ENCODE peak calls at places on chromosomes 11 and 22, in nine cellular contexts. K, U, B, S, D, J, I, Y and G are unnamed samples. For H3K4me1, the result is how much of the 10 kb centered on the place peaks cover.

GRCh38 chr11:10623797-10624761 is 55.6 kb upstream of the LYVE1 start:
- DNase-seq in Y (no peak), J (peak), B (no peak), U (no peak), S (peak), K (no peak), I (no peak), D (no peak), G (no peak)

GRCh38 chr11:68298659-68299516 is 13.5 kb upstream of the LRP5 start:
- DNase-seq in S (no peak), B (no peak), J (no peak), K (no peak), I (no peak), U (no peak), D (no peak), Y (peak), G (no peak)

GRCh38 chr11:131928992-131929391 is 558.6 kb downstream of the NTM start:
- DNase-seq in J (no peak), Y (no peak), I (no peak), B (no peak), D (no peak), K (peak), S (no peak), U (no peak), G (no peak)

GRCh38 chr22:47575291-47575690 is 812.8 kb downstream of the TBC1D22A start:
- DNase-seq in S (no peak), D (no peak), Y (no peak), B (no peak), I (no peak), U (no peak), J (no peak), K (no peak), G (no peak)

GRCh38 chr11:63682045-63682915 is 980 bp downstream of the RTN3 start:
- DNase-seq in B (peak), I (peak), S (peak), J (peak), K (peak), Y (peak), U (no peak), D (no peak), G (peak)

GRCh38 chr22:46318576-46318975 is 16.9 kb upstream of the TRMU start:
- DNase-seq in I (no peak), S (no peak), K (no peak), D (no peak), U (no peak), J (no peak), B (no peak), Y (no peak), G (no peak)

GRCh38 chr22:19889951-19890350 is 35.3 kb upstream of the GNB1L start:
- DNase-seq in D (no peak), K (no peak), J (no peak), B (no peak), S (no peak), I (no peak), Y (no peak), U (no peak), G (no peak)

GRCh38 chr11:59669611-59670009 is 773 bp upstream of the PATL1 start:
- DNase-seq in D (peak), I (no peak), K (no peak), U (no peak), Y (peak), B (peak), S (peak), J (no peak), G (no peak)

GRCh38 chr11:109697140-109697843 is 275.3 kb downstream of the C11orf87 start:
- DNase-seq in D (peak), S (peak), I (peak), U (no peak), Y (no peak), K (peak), J (peak), B (peak), G (no peak)

GRCh38 chr22:47370448-47371262 is 608.2 kb downstream of the TBC1D22A start:
- DNase-seq in S (peak), B (no peak), I (no peak), U (no peak), D (no peak), Y (peak), J (no peak), K (no peak), G (no peak)

GRCh38 chr11:3837793-3838192 is 3.0 kb downstream of the RHOG start:
- DNase-seq in U (no peak), D (no peak), Y (peak), J (no peak), S (no peak), K (no peak), I (no peak), B (peak), G (no peak)

GRCh38 chr11:118939948-118940598 is 14.3 kb upstream of the BCL9L start:
- DNase-seq in I (no peak), B (no peak), D (peak), J (no peak), S (no peak), U (peak), K (peak), Y (no peak), G (no peak)

GRCh38 chr11:10488121-10488580 is 33.1 kb downstream of the AMPD3 start:
- DNase-seq in B (no peak), S (peak), K (no peak), U (no peak), Y (no peak), D (peak), I (no peak), J (no peak), G (peak)

GRCh38 chr22:17705565-17706450 is 67.3 kb downstream of the BCL2L13 start:
- DNase-seq in J (no peak), D (peak), S (peak), Y (no peak), U (no peak), B (no peak), K (no peak), I (no peak), G (no peak)

GRCh38 chr11:64876835-64877341 is 1.5 kb downstream of the EHD1 start:
- DNase-seq in U (no peak), I (no peak), B (peak), Y (no peak), J (peak), K (peak), S (peak), D (peak), G (no peak)

GRCh38 chr22:39490966-39491680 is 11.0 kb upstream of the MIEF1 start:
- DNase-seq in D (no peak), B (no peak), I (no peak), K (no peak), U (no peak), J (no peak), S (no peak), Y (no peak), G (no peak)

GRCh38 chr22:37994049-37994448 is 9.7 kb upstream of the SOX10 start:
- DNase-seq in I (no peak), Y (no peak), K (no peak), J (no peak), D (no peak), U (no peak), S (no peak), B (no peak), G (no peak)

GRCh38 chr11:116169776-116170175 is 603.0 kb downstream of the BUD13 start:
- DNase-seq in B (no peak), U (no peak), Y (peak), S (no peak), J (no peak), D (no peak), K (no peak), I (no peak), G (no peak)

GRCh38 chr11:65471410-65471762 is 27.5 kb upstream of the MALAT1 start:
- DNase-seq in U (no peak), K (peak), S (peak), D (peak), J (peak), Y (peak), B (peak), I (no peak), G (no peak)

GRCh38 chr11:64874308-64874707 is 4.1 kb downstream of the EHD1 start:
- DNase-seq in U (peak), S (no peak), D (peak), K (no peak), J (no peak), I (no peak), B (no peak), Y (no peak), G (peak)

GRCh38 chr11:92322225-92322624 is 97.6 kb downstream of the FAT3 start:
- DNase-seq in D (peak), I (no peak), B (no peak), J (peak), Y (no peak), K (no peak), U (no peak), S (peak), G (no peak)

GRCh38 chr11:126992804-126993111 is 7.8 kb downstream of the KIRREL3 start:
- DNase-seq in S (peak), K (no peak), B (peak), D (peak), J (peak), U (no peak), Y (no peak), I (no peak), G (no peak)

GRCh38 chr11:47466701-47467250 is 17.8 kb upstream of the RAPSN start:
- DNase-seq in I (no peak), Y (peak), K (peak), U (no peak), J (no peak), D (peak), S (no peak), B (peak), G (no peak)

GRCh38 chr11:3189886-3190583 is 24.9 kb upstream of the OSBPL5 start:
- DNase-seq in I (no peak), D (no peak), S (no peak), Y (no peak), B (no peak), K (no peak), U (no peak), J (no peak), G (no peak)

GRCh38 chr22:38858492-38858891 is 13.5 kb downstream of the CBX6 start:
- DNase-seq in J (no peak), B (no peak), Y (no peak), S (no peak), U (no peak), I (no peak), D (no peak), K (peak), G (no peak)

DNA sequence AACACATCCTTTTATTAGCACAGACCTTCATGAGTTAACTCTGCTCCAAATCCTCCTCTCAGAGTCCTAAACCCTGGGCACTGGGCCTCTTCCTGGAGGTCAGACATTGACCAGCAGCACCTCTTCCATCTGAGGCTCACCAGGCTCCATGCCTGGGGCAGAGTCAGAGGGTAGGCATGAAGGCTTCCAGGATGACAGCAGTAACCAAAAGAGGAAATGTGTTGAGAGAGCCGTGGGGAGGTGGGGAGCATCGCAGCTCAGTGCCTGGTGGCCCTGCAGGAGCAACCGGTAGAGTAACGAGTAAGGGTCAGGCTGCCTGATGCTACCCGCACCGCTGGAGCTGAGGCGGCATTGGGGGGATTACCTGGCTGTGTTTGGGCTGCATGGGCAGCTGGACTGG is 9.4 kb upstream of the NAV2 start:
- DNase-seq in B (no peak), D (no peak), I (no peak), U (no peak), S (no peak), K (no peak), J (no peak), Y (no peak), G (no peak)
- H3K4me1 ChIP-seq in B (half or more), D (under half), I (under half), U (under half), S (under half), K (under half), J (under half), Y (under half), G (under half)

DNA sequence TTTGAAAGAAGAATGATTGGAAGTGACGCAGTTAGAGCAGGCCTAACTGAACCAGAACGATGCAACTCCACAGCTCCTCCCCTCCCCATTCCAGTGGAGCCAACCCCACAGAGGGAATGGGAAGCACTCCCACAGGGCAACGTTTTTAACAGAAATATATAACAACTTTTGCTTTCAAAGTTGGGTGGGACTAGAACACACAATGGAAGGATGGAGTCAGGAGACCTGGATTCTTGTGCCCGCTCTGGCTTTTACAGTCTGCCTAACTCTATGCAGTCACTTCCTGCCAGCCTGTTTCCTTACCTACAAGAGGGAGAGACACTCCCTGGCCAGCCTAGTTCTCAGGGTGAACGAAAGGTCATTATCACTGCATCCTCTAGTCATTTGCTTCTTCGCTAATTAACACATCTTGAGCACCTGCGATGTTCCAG is 75.5 kb downstream of the PACSIN2 start:
- DNase-seq in I (no peak), K (no peak), Y (no peak), D (no peak), U (no peak), S (peak), J (peak), B (peak), G (no peak)
- H3K4me1 ChIP-seq in I (under half), K (under half), Y (under half), D (under half), U (under half), S (under half), J (half or more), B (half or more), G (under half)

GRCh38 chr11:1150769-1151365 is 6.9 kb upstream of the MUC5AC start:
- DNase-seq in S (peak), B (peak), J (peak), D (peak), K (no peak), I (no peak), U (no peak), Y (peak), G (no peak)

GRCh38 chr11:1148752-1149180 is 9.0 kb upstream of the MUC5AC start:
- DNase-seq in B (no peak), S (no peak), K (no peak), D (no peak), Y (no peak), U (no peak), J (no peak), I (no peak), G (no peak)

GRCh38 chr11:1151366-1152315 is 6.1 kb upstream of the MUC5AC start:
- DNase-seq in B (no peak), K (no peak), S (peak), U (no peak), D (no peak), J (no peak), I (no peak), Y (peak), G (no peak)

GRCh38 chr11:1149545-1149944 is 8.2 kb upstream of the MUC5AC start:
- DNase-seq in D (no peak), B (no peak), I (no peak), S (no peak), U (no peak), J (no peak), K (no peak), Y (no peak), G (no peak)

DNA sequence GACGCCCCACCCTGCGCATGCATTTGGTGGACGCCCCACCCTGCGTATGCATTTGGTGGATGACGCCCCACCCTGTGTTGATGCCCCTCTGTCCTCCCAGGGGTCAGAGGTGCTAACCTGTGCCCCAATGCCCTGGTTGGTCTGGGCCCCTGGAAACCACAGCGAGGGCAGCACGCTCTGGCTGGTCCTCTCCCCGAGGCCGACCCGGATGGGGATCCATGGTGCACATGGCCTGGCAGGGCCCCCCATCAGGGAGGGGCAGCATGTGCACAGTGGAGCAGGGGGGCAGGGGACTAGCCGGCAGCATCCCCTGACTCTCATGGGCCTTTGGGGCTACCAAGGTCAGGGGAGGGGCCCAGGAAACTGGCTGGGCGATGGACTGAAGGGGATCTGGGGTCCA is 7.7 kb upstream of the MUC5AC start:
- DNase-seq in B (no peak), J (no peak), U (no peak), Y (no peak), K (no peak), D (no peak), I (no peak), S (no peak), G (no peak)
- H3K4me1 ChIP-seq in B (under half), J (under half), U (under half), Y (under half), K (under half), D (under half), I (under half), S (under half), G (under half)

DNA sequence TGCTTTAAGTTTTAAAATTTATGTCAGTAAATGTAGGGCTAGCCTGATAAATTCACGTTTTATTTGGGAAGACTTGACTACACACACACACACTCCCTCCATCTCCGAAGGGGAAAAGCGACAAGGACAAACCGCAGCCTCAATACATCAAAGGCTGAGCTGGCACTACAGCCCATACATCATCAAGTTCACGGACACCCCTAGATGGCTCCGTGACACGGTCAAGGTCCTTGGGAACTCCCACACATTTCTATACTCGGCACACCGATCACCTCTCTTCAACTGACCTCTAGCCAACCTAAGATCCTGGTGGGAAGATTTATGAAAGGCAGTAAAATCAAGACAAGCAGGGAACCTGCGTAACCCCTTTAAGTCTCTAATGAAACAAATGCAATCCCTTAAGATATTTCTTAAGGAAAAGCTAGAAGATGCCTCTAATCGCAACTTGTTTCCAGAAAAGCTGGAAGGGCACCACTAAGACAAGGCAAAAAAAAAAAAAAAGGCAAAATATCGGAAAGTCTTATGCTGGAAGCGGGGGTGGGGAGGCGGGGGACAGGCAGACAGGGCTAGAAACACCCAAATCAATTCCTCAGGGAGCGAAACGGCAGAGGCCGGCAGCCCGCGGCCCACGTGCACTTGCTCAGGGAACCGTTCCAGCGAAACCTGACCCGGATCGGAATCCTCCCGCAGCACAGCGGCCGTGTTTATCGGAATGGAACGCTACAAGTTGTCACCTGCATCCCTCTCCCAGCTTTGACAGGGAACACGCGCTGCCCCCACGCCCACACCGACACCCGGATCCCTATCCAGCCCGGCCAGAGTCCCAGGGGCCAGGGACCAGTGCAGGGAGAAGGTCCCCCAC is 1.5 kb downstream of the ARHGAP20 start:
- DNase-seq in J (no peak), K (peak), U (no peak), Y (peak), B (peak), I (no peak), S (no peak), D (peak), G (no peak)
- H3K4me1 ChIP-seq in J (under half), K (under half), U (under half), Y (under half), B (under half), I (under half), S (under half), D (under half), G (under half)

DNA sequence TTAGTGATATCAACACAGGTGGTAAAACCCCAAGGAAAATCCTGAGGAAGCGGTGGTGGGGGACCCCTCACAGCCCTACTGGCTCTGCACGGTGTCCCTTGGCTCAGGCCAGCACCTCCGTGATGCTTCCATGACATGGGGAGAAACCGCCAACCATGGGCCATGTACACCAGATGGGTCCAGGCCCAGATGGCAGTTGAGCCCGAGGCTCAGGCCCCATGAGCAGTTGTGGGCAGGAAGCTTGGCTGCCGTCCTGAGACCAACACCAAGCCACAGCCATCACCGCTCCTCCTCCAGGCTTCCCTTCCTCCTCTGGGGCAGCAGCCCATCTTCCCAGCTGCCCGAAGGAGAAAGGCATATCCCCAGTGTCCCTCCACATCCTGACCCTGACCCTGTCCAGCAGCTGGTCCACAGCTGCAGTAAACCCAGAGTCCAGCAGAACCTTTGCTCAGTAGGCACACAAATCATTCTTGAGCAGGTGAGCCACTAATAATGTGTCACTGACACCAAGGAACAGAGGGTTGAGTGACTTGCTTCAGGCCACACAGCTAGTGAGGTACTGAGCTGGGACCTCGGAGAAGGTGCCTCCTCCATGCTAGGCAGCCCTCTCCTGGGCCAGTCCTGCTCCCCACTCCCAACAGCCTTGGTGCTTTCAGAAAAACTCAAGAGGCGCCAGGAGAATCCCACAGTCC is 204.9 kb downstream of the CTTN start:
- DNase-seq in Y (no peak), D (no peak), U (no peak), J (no peak), B (no peak), K (no peak), I (no peak), S (no peak), G (no peak)
- H3K4me1 ChIP-seq in Y (under half), D (under half), U (under half), J (under half), B (under half), K (under half), I (under half), S (under half), G (under half)

GRCh38 chr11:88175004-88175706 is at the start of gene RAB38:
- DNase-seq in U (no peak), I (peak), Y (peak), D (peak), B (peak), S (no peak), K (peak), J (no peak), G (no peak)
- H3K4me1 ChIP-seq in U (under half), I (under half), Y (under half), D (under half), B (under half), S (under half), K (under half), J (under half), G (under half)